ENCODE peak calls at places on chromosome 11, in six cellular contexts. One of them, this sample, is unnamed. For H3K36me3, the result is how much of the 10 kb centered on the place peaks cover.

GRCh38 chr11:69209421-69209820 is 53.7 kb downstream of the SMIM38 start:
- DNase-seq in stomach: no peak
- DNase-seq in IMR-90: no peak
- DNase-seq in adrenal gland: no peak
- DNase-seq in uterus: no peak
- DNase-seq in suprapubic skin: peak
- DNase-seq in this sample: no peak

GRCh38 chr11:118715837-118716260 is 36.4 kb upstream of the TREH start:
- DNase-seq in uterus: no peak
- DNase-seq in IMR-90: no peak
- DNase-seq in adrenal gland: no peak
- DNase-seq in suprapubic skin: no peak
- DNase-seq in stomach: no peak
- DNase-seq in this sample: no peak

GRCh38 chr11:68735125-68735524 is 16.2 kb downstream of the TESMIN start:
- DNase-seq in stomach: no peak
- DNase-seq in suprapubic skin: no peak
- DNase-seq in IMR-90: no peak
- DNase-seq in adrenal gland: no peak
- DNase-seq in uterus: no peak
- DNase-seq in this sample: no peak

GRCh38 chr11:70854891-70855556 is 397.4 kb downstream of the SHANK2 start:
- DNase-seq in adrenal gland: no peak
- DNase-seq in suprapubic skin: no peak
- DNase-seq in stomach: no peak
- DNase-seq in uterus: no peak
- DNase-seq in IMR-90: no peak
- DNase-seq in this sample: no peak

GRCh38 chr11:2687782-2688191 is 12.0 kb downstream of the KCNQ1OT1 start:
- DNase-seq in IMR-90: no peak
- DNase-seq in uterus: no peak
- DNase-seq in suprapubic skin: peak
- DNase-seq in stomach: no peak
- DNase-seq in adrenal gland: no peak
- DNase-seq in this sample: no peak

GRCh38 chr11:115145316-115145715 is 358.9 kb downstream of the CADM1 start:
- DNase-seq in suprapubic skin: no peak
- DNase-seq in stomach: no peak
- DNase-seq in adrenal gland: no peak
- DNase-seq in uterus: no peak
- DNase-seq in IMR-90: no peak
- DNase-seq in this sample: no peak

GRCh38 chr11:90228056-90228455 is 5.2 kb upstream of the CHORDC1 start:
- DNase-seq in uterus: no peak
- DNase-seq in suprapubic skin: no peak
- DNase-seq in stomach: no peak
- DNase-seq in adrenal gland: no peak
- DNase-seq in IMR-90: no peak
- DNase-seq in this sample: no peak

GRCh38 chr11:8219257-8220021 is 44.2 kb downstream of the LMO1 start:
- DNase-seq in uterus: no peak
- DNase-seq in IMR-90: peak
- DNase-seq in adrenal gland: peak
- DNase-seq in suprapubic skin: no peak
- DNase-seq in stomach: peak
- DNase-seq in this sample: no peak

GRCh38 chr11:68963779-68964178 is 17.0 kb downstream of the MRGPRD start:
- DNase-seq in suprapubic skin: peak
- DNase-seq in adrenal gland: no peak
- DNase-seq in uterus: peak
- DNase-seq in stomach: no peak
- DNase-seq in IMR-90: peak
- DNase-seq in this sample: no peak

GRCh38 chr11:66056541-66056940 is 4.4 kb downstream of the SF3B2 start:
- DNase-seq in IMR-90: no peak
- DNase-seq in stomach: no peak
- DNase-seq in suprapubic skin: no peak
- DNase-seq in adrenal gland: no peak
- DNase-seq in uterus: no peak
- DNase-seq in this sample: no peak

GRCh38 chr11:78688460-78688859 is 113.8 kb upstream of the NARS2 start:
- DNase-seq in IMR-90: no peak
- DNase-seq in suprapubic skin: no peak
- DNase-seq in adrenal gland: no peak
- DNase-seq in stomach: no peak
- DNase-seq in uterus: no peak
- DNase-seq in this sample: no peak

GRCh38 chr11:46075928-46076327 is 45.3 kb downstream of the PHF21A start:
- DNase-seq in stomach: no peak
- DNase-seq in IMR-90: no peak
- DNase-seq in suprapubic skin: no peak
- DNase-seq in adrenal gland: no peak
- DNase-seq in uterus: no peak
- DNase-seq in this sample: no peak

GRCh38 chr11:76330651-76331050 is 50.3 kb downstream of the THAP12 start:
- DNase-seq in suprapubic skin: no peak
- DNase-seq in IMR-90: no peak
- DNase-seq in stomach: no peak
- DNase-seq in adrenal gland: no peak
- DNase-seq in uterus: no peak
- DNase-seq in this sample: no peak

GRCh38 chr11:71209656-71210055 is 42.7 kb downstream of the SHANK2 start:
- DNase-seq in stomach: no peak
- DNase-seq in uterus: no peak
- DNase-seq in suprapubic skin: no peak
- DNase-seq in IMR-90: no peak
- DNase-seq in adrenal gland: no peak
- DNase-seq in this sample: no peak

GRCh38 chr11:78168539-78169477 is 19.6 kb downstream of the KCTD21 start:
- DNase-seq in uterus: peak
- DNase-seq in IMR-90: peak
- DNase-seq in suprapubic skin: peak
- DNase-seq in adrenal gland: peak
- DNase-seq in stomach: peak
- DNase-seq in this sample: no peak

GRCh38 chr11:64186205-64187165 is 514 bp downstream of the STIP1 start:
- DNase-seq in adrenal gland: peak
- DNase-seq in stomach: no peak
- DNase-seq in suprapubic skin: no peak
- DNase-seq in IMR-90: peak
- DNase-seq in uterus: no peak
- DNase-seq in this sample: no peak
- TF ChIP-seq POLR2A in adrenal gland: peak
- TF ChIP-seq POLR2A in stomach: no peak
- TF ChIP-seq POLR2A in suprapubic skin: no peak
- TF ChIP-seq POLR2A in IMR-90: no peak
- TF ChIP-seq POLR2A in uterus: no peak
- TF ChIP-seq POLR2A in this sample: peak

GRCh38 chr11:47800759-47801158 is 33.6 kb upstream of the FNBP4 start:
- DNase-seq in adrenal gland: no peak
- DNase-seq in suprapubic skin: no peak
- DNase-seq in IMR-90: no peak
- DNase-seq in stomach: no peak
- DNase-seq in uterus: no peak
- DNase-seq in this sample: no peak
- H3K36me3 ChIP-seq in adrenal gland: under half
- H3K36me3 ChIP-seq in suprapubic skin: half or more
- H3K36me3 ChIP-seq in IMR-90: under half
- H3K36me3 ChIP-seq in stomach: half or more
- H3K36me3 ChIP-seq in uterus: under half
- H3K36me3 ChIP-seq in this sample: half or more

GRCh38 chr11:74278721-74279148 is 32.7 kb downstream of the P4HA3 start:
- DNase-seq in stomach: no peak
- DNase-seq in suprapubic skin: no peak
- DNase-seq in uterus: peak
- DNase-seq in adrenal gland: peak
- DNase-seq in IMR-90: peak
- DNase-seq in this sample: no peak
- TF ChIP-seq POLR2A in stomach: no peak
- TF ChIP-seq POLR2A in suprapubic skin: no peak
- TF ChIP-seq POLR2A in uterus: no peak
- TF ChIP-seq POLR2A in adrenal gland: no peak
- TF ChIP-seq POLR2A in IMR-90: no peak
- TF ChIP-seq POLR2A in this sample: no peak

DNA sequence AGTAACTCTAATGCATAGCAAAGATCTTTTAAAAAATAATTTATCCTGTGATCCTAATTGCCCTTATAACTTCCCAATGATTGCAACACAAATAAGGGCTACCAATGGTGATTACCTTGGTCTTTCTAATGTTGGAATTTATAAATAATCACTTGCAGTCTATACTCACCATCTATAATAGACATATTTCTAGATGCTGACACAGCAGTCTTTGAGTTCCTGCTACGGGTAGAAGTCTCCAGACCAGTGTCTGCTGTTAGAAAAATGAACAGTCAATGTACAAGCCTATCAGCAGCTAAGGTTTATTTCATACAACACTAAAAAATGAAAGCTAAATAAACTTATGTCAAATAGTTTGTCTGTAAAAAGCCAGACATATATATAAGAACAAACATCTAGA is 44.4 kb upstream of the GPR83 start:
- DNase-seq in adrenal gland: no peak
- DNase-seq in suprapubic skin: no peak
- DNase-seq in IMR-90: no peak
- DNase-seq in uterus: no peak
- DNase-seq in stomach: no peak
- DNase-seq in this sample: no peak
- H3K36me3 ChIP-seq in adrenal gland: under half
- H3K36me3 ChIP-seq in suprapubic skin: half or more
- H3K36me3 ChIP-seq in IMR-90: under half
- H3K36me3 ChIP-seq in uterus: under half
- H3K36me3 ChIP-seq in stomach: half or more
- H3K36me3 ChIP-seq in this sample: half or more

GRCh38 chr11:5923427-5923776 is 18.6 kb upstream of the OR56A3 start:
- DNase-seq in uterus: no peak
- DNase-seq in suprapubic skin: no peak
- DNase-seq in stomach: no peak
- DNase-seq in adrenal gland: no peak
- DNase-seq in IMR-90: no peak
- DNase-seq in this sample: no peak
- TF ChIP-seq POLR2A in uterus: no peak
- TF ChIP-seq POLR2A in suprapubic skin: no peak
- TF ChIP-seq POLR2A in stomach: no peak
- TF ChIP-seq POLR2A in adrenal gland: no peak
- TF ChIP-seq POLR2A in IMR-90: no peak
- TF ChIP-seq POLR2A in this sample: no peak

DNA sequence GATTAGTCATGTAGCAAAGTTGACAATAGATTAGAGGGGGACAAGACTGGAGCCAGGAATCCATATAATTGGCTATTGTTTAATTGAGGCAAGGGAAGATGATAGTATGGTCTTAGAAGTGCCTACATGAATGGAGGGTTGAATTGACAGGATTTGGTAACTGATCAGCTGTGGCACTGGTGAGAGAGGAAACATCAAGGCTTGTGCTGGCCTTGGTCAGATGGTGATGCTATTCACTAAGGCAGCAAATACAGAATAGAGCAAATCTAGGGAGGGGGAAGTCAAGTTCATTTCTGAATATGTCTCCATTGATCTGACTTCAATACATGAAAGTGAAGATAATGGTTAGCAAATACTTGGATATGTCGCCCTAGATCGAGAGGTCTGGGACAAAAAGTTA is 54.3 kb upstream of the APOA1 start:
- DNase-seq in IMR-90: no peak
- DNase-seq in suprapubic skin: no peak
- DNase-seq in stomach: no peak
- DNase-seq in uterus: no peak
- DNase-seq in adrenal gland: no peak
- DNase-seq in this sample: no peak
- H3K36me3 ChIP-seq in IMR-90: under half
- H3K36me3 ChIP-seq in suprapubic skin: under half
- H3K36me3 ChIP-seq in stomach: under half
- H3K36me3 ChIP-seq in uterus: under half
- H3K36me3 ChIP-seq in adrenal gland: under half
- H3K36me3 ChIP-seq in this sample: under half

This sample was measured in esophagus squamous epithelium.